ENCODE peak calls at places on chromosomes 6 and 20, in four cellular contexts. G is PC-9, L is astrocyte of the spinal cord, W is foreskin fibroblast. X is an unnamed sample.

GRCh38 chr6:157879873-157880254 is 56.8 kb downstream of the SNX9 start:
- DNase-seq in W (no peak), L (no peak), G (no peak), X (no peak)

GRCh38 chr20:45880988-45881788 is at the start of gene ZSWIM1:
- DNase-seq in G (peak), W (peak), L (peak), X (peak)

GRCh38 chr20:54017846-54018245 is 52.5 kb downstream of the BCAS1 start:
- DNase-seq in G (no peak), W (no peak), L (no peak), X (no peak)

GRCh38 chr20:47489448-47489872 is 12.2 kb upstream of the NCOA3 start:
- DNase-seq in W (no peak), L (no peak), G (no peak), X (no peak)

GRCh38 chr20:10064611-10065010 is 29.8 kb downstream of the ANKEF1 start:
- DNase-seq in G (no peak), L (peak), W (peak), X (no peak)

GRCh38 chr6:144601221-144601620 is 316.1 kb downstream of the UTRN start:
- DNase-seq in W (peak), L (no peak), G (no peak), X (no peak)

GRCh38 chr6:5471044-5471443 is 209.7 kb downstream of the FARS2 start:
- DNase-seq in L (peak), G (no peak), W (peak), X (no peak)

GRCh38 chr6:137933696-137934095 is 66.6 kb downstream of the TNFAIP3 start:
- DNase-seq in L (peak), G (peak), W (peak), X (no peak)

GRCh38 chr6:32082951-32083350 is 26.2 kb downstream of the TNXB start:
- DNase-seq in L (peak), G (peak), W (peak), X (no peak)

GRCh38 chr6:109718991-109719390 is 27.9 kb downstream of the FIG4 start:
- DNase-seq in G (no peak), L (no peak), W (peak), X (no peak)

GRCh38 chr20:62357681-62358080 is 9.4 kb downstream of the LAMA5 start:
- DNase-seq in G (no peak), L (no peak), W (no peak), X (no peak)

GRCh38 chr6:41706876-41707564 is 28.4 kb downstream of the TFEB start:
- DNase-seq in L (peak), W (peak), G (no peak), X (no peak)

GRCh38 chr20:52104546-52105044 is 87.0 kb downstream of the ZFP64 start:
- DNase-seq in W (peak), L (peak), G (peak), X (no peak)

GRCh38 chr6:32839356-32839755 is 817 bp upstream of the TAP2 start:
- DNase-seq in L (no peak), G (no peak), W (no peak), X (no peak)

GRCh38 chr6:95091823-95092436 is 485.4 kb upstream of the MANEA start:
- DNase-seq in L (peak), G (no peak), W (peak), X (no peak)

GRCh38 chr6:149614352-149614751 is 34.2 kb downstream of the KATNA1 start:
- DNase-seq in W (peak), L (peak), G (no peak), X (no peak)

GRCh38 chr20:41617059-41617921 is 887 bp downstream of the CHD6 start:
- DNase-seq in W (peak), L (peak), G (no peak), X (no peak)

GRCh38 chr6:10350720-10351119 is 64.2 kb downstream of the TFAP2A start:
- DNase-seq in G (no peak), L (no peak), W (no peak), X (no peak)

GRCh38 chr6:43838276-43839036 is 68.4 kb downstream of the VEGFA start:
- DNase-seq in L (peak), W (peak), G (peak), X (peak)

GRCh38 chr6:125842091-125842626 is 51.4 kb downstream of the NCOA7 start:
- DNase-seq in L (no peak), G (no peak), W (no peak), X (no peak)

GRCh38 chr6:166654573-166654972 is 27.5 kb upstream of the RPS6KA2 start:
- DNase-seq in W (no peak), G (no peak), L (no peak), X (no peak)

DNA sequence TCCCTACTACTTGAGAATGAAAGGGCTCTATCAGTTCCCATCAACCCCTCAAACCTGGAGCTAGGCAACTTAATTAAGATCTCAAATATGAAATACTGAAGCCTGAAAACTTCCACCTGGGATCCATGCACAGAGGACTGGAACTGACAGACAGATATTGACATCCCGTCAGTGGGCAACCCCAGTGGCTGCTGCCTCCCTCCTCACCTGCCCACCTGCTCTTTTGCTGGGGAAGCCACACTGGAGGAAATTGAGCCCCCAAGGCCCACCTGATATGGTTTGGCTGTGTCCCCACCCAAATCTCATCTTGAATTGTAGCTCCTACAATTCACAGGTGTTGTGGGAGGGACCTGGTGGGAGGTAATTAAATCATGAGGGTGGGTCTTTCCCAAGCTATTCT is 192.8 kb downstream of the LRFN2 start:
- DNase-seq in L (no peak), G (no peak), W (no peak), X (no peak)
- H3K4me3 ChIP-seq in L (no peak), G (no peak), W (no peak), X (no peak)

GRCh38 chr6:45617441-45617840 is 239.7 kb upstream of the SUPT3H start:
- DNase-seq in G (no peak), W (no peak), L (peak), X (no peak)
- TF ChIP-seq CTCF in G (no peak), W (no peak), L (peak), X (peak)

GRCh38 chr20:44166477-44166876 is 20.5 kb downstream of the JPH2 start:
- DNase-seq in W (peak), G (peak), L (peak), X (no peak)
- H3K4me3 ChIP-seq in W (no peak), G (peak), L (no peak), X (no peak)

DNA sequence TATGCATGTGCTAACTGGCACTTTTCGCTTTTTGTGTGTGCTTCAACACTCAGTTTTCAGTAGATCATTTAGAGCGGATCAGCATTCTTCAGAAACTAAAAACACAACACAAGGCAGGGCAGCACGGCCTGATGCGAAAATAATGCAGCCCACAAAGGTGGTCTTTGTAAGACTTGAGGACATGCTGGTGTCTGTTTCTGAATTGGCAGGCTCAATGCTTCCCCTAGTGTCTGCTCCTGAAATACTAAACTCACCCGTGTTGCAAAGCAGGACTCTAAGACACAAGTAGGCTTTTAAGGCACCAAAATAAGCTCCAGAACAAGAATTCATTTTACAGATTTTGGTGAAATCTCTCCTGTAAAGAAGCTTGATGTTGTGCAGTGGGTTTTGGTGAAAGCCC is 676.5 kb downstream of the TENT5A start:
- DNase-seq in G (no peak), L (peak), W (peak), X (no peak)
- TF ChIP-seq CTCF in G (no peak), L (peak), W (peak), X (peak)

X was measured in AG04449.